ENCODE peak calls at places on chromosomes 2 and 18, in ten cellular contexts. E is HCT116, Y is ascending aorta, G is breast epithelium, U is GM23338, T is Peyer's patch, R is kidney, I is uterus, S is tibial artery, F is Panc1. N is an unnamed sample.

GRCh38 chr2:65390134-65390533 is 42.3 kb downstream of the SPRED2 start:
- DNase-seq in E (no peak), U (no peak), R (no peak), G (no peak), Y (no peak), I (no peak), T (peak; percentile 53), S (no peak), F (no peak), N (no peak)

GRCh38 chr2:158745067-158745865 is 49.9 kb upstream of the DAPL1 start:
- DNase-seq in R (no peak), T (no peak), U (peak; percentile 91), E (peak; percentile 35), F (no peak), S (no peak), I (peak; percentile 58), G (no peak), Y (no peak), N (peak; percentile 39)

GRCh38 chr2:181785677-181786344 is 105.5 kb upstream of the NEUROD1 start:
- DNase-seq in E (peak; percentile 78), T (no peak), G (no peak), U (no peak), R (no peak), S (no peak), Y (no peak), F (no peak), I (no peak), N (no peak)

GRCh38 chr2:44974064-44974715 is 32.7 kb downstream of the SIX3 start:
- DNase-seq in E (peak; percentile 73), U (peak; percentile 98), T (no peak), I (no peak), R (no peak), S (no peak), F (no peak), G (no peak), Y (no peak), N (no peak)

GRCh38 chr2:110675679-110676078 is 2.2 kb downstream of the BUB1 start:
- DNase-seq in E (no peak), I (no peak), G (no peak), U (no peak), R (no peak), S (no peak), Y (no peak), F (no peak), T (no peak), N (no peak)

GRCh38 chr2:149050188-149050587 is 11.7 kb downstream of the LYPD6B start:
- DNase-seq in I (no peak), T (no peak), F (no peak), Y (no peak), E (no peak), G (no peak), U (no peak), S (no peak), R (no peak), N (no peak)

GRCh38 chr2:150041721-150042450 is 445.6 kb downstream of the RND3 start:
- DNase-seq in G (no peak), R (no peak), T (no peak), U (no peak), Y (no peak), S (no peak), I (no peak), E (no peak), F (no peak), N (peak; percentile 41)

GRCh38 chr2:160411167-160411566 is 82.4 kb downstream of the RBMS1 start:
- DNase-seq in U (no peak), R (no peak), Y (peak; percentile 69), E (no peak), G (no peak), S (no peak), T (peak; percentile 57), F (no peak), I (no peak), N (no peak)

GRCh38 chr2:10575566-10576300 is 114.0 kb downstream of the NOL10 start:
- DNase-seq in R (no peak), S (no peak), T (no peak), I (no peak), U (no peak), G (no peak), E (peak; percentile 22), F (peak; percentile 95), Y (no peak), N (peak; percentile 30)

GRCh38 chr2:16362611-16363010 is 303.0 kb downstream of the CYRIA start:
- DNase-seq in S (no peak), R (no peak), Y (no peak), G (no peak), U (no peak), T (no peak), E (no peak), F (no peak), I (no peak), N (no peak)

GRCh38 chr18:79405019-79405780 is 9.5 kb downstream of the NFATC1 start:
- DNase-seq in Y (peak; percentile 63), G (no peak), E (no peak), F (no peak), I (no peak), T (peak; percentile 43), S (no peak), U (no peak), R (peak; percentile 54), N (no peak)

GRCh38 chr18:74567805-74568204 is 29.9 kb upstream of the ZNF407 start:
- DNase-seq in I (no peak), F (no peak), U (peak; percentile 24), Y (no peak), E (no peak), G (no peak), S (no peak), R (no peak), T (no peak), N (no peak)

GRCh38 chr2:78486565-78486964 is 538.9 kb upstream of the REG3G start:
- DNase-seq in E (no peak), F (no peak), T (no peak), Y (no peak), R (no peak), U (no peak), G (no peak), I (no peak), S (no peak), N (no peak)

GRCh38 chr18:45066210-45066609 is 385.5 kb downstream of the SETBP1 start:
- DNase-seq in G (no peak), R (no peak), F (no peak), U (no peak), T (no peak), Y (no peak), I (no peak), E (no peak), S (no peak), N (no peak)

GRCh38 chr18:48997985-48998831 is 47.4 kb upstream of the SMAD7 start:
- DNase-seq in T (no peak), S (peak; percentile 86), Y (peak; percentile 97), E (peak; percentile 91), R (peak; percentile 94), G (no peak), U (peak; percentile 72), I (peak; percentile 52), F (peak; percentile 82), N (peak; percentile 82)
- H3K4me3 ChIP-seq in T (no peak overlapping the region), S (peak overlapping the region; percentile 3), Y (no peak overlapping the region), E (peak overlapping the region; percentile 46), R (no peak overlapping the region), G (no peak overlapping the region), U (no peak overlapping the region), I (no peak overlapping the region), F (peak overlapping the region; percentile 23), N (no peak overlapping the region)

GRCh38 chr2:233952335-233952734 is 35.2 kb downstream of the TRPM8 start:
- DNase-seq in T (no peak), R (no peak), I (no peak), E (no peak), U (no peak), S (no peak), F (no peak), G (no peak), Y (no peak), N (no peak)

GRCh38 chr2:233944722-233945121 is 27.5 kb downstream of the TRPM8 start:
- DNase-seq in U (no peak), G (no peak), F (no peak), S (no peak), I (no peak), R (no peak), Y (no peak), E (no peak), T (no peak), N (no peak)

GRCh38 chr2:233945146-233945545 is 28.0 kb downstream of the TRPM8 start:
- DNase-seq in S (no peak), E (no peak), T (no peak), U (no peak), G (no peak), R (no peak), F (no peak), Y (no peak), I (no peak), N (no peak)

GRCh38 chr2:233953106-233953801 is 36.1 kb downstream of the TRPM8 start:
- DNase-seq in R (no peak), Y (no peak), E (no peak), G (no peak), S (no peak), I (no peak), T (no peak), U (no peak), F (no peak), N (no peak)

GRCh38 chr2:233950078-233950825 is 33.1 kb downstream of the TRPM8 start:
- DNase-seq in U (no peak), E (no peak), T (no peak), S (no peak), Y (no peak), G (no peak), F (no peak), R (no peak), I (no peak), N (no peak)
- H3K27ac ChIP-seq in U (no peak overlapping the region), E (no peak overlapping the region), T (no peak overlapping the region), S (no peak overlapping the region), Y (no peak overlapping the region), G (no peak overlapping the region), F (no peak overlapping the region), R (no peak overlapping the region), I (no peak overlapping the region), N (no peak overlapping the region)

DNA sequence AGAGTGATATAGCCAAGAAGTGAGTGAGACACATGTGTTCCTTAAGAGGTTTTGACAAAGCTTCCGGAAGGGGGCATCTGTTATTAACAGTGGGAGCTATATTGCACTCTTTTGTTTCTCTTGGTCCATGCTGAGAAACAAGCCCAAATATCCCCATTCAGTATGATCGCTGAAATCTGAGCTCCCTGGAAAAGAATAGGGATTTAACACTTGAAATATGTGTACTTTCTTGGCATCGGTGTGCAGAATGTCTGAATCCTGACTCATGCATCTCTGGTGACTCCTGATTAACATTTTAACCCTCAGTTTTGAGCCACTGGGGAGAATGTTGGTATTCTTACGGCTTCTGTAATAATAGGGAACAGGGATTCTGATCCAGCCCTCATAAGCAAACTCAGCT is 448.1 kb downstream of the TSN start:
- DNase-seq in R (no peak), I (no peak), T (no peak), F (no peak), U (no peak), S (no peak), Y (no peak), E (no peak), G (no peak), N (no peak)
- TF ChIP-seq CTCF in R (no peak), I (no peak), T (no peak), F (no peak), U (no peak), S (no peak), Y (no peak), E (no peak), G (no peak), N (no peak)

DNA sequence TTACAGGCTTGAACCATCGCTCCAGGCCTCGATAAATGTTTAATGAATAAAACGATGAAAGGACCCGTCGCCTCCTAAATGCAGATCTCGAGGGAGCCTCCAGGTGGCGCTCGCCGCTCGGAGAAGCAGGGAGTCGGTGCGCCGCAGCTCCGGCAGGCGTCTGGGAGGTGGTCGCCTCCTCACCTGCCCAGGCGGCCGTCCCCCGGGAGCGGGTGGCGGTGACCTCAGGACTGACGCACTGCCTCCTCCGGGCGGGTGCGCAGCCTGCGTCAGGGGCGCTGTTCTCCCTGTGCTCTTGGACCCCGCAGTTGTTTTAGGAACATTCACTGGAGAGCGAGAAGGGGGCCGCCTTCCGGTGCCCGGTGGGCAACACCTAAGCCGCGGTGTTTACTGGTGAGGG is 38.6 kb upstream of the POLE4 start:
- DNase-seq in R (peak; percentile 85), E (peak; percentile 38), Y (peak; percentile 65), T (peak; percentile 52), U (peak; percentile 88), I (peak; percentile 21), G (peak; percentile 66), S (peak; percentile 32), F (peak; percentile 38), N (no peak)
- H3K4me3 ChIP-seq in R (no peak overlapping the region), E (peak overlapping the region; percentile 24), Y (no peak overlapping the region), T (peak overlapping the region; percentile 22), U (peak overlapping the region; percentile 61), I (no peak overlapping the region), G (peak overlapping the region; percentile 57), S (peak overlapping the region; percentile 7), F (peak overlapping the region; percentile 70), N (peak overlapping the region; percentile 56)